ENCODE peak calls at places on chromosome 20, in ten cellular contexts. I is kidney epithelial cell, W is B cell, K is hepatocyte, E is right lobe of liver, M is progenitor cell of endocrine pancreas, O is fibroblast of pulmonary artery, Q is epithelial cell of proximal tubule, F is cardiac fibroblast, L is AG09319. B is an unnamed sample.

GRCh38 chr20:6384368-6384767 is 261.5 kb upstream of the FERMT1 start:
- DNase-seq in I (no peak), W (no peak), K (no peak), E (no peak), M (no peak), O (no peak), Q (no peak), F (no peak), L (no peak), B (no peak)

GRCh38 chr20:32560989-32561830 is 23.9 kb downstream of the NOL4L start:
- DNase-seq in I (no peak), W (no peak), K (peak), E (no peak), M (no peak), O (no peak), Q (no peak), F (no peak), L (no peak), B (no peak)

GRCh38 chr20:35146299-35146921 is 726 bp downstream of the EDEM2 start:
- DNase-seq in I (no peak), W (peak), K (peak), E (peak), M (peak), O (no peak), Q (no peak), F (no peak), L (no peak), B (no peak)

GRCh38 chr20:37714973-37715657 is 21.3 kb downstream of the CTNNBL1 start:
- DNase-seq in I (no peak), W (no peak), K (no peak), E (no peak), M (no peak), O (peak), Q (no peak), F (peak), L (no peak), B (no peak)

GRCh38 chr20:56781108-56781739 is 152.1 kb downstream of the TFAP2C start:
- DNase-seq in I (no peak), W (no peak), K (no peak), E (no peak), M (no peak), O (peak), Q (peak), F (peak), L (no peak), B (no peak)

GRCh38 chr20:39849664-39850063 is 839.4 kb downstream of the MAFB start:
- DNase-seq in I (no peak), W (no peak), K (peak), E (peak), M (no peak), O (peak), Q (peak), F (peak), L (peak), B (peak)

GRCh38 chr20:63277466-63278272 is 5.1 kb downstream of the ARFGAP1 start:
- DNase-seq in I (no peak), W (no peak), K (no peak), E (no peak), M (no peak), O (no peak), Q (no peak), F (no peak), L (no peak), B (no peak)

GRCh38 chr20:17608701-17609497 is 39.0 kb downstream of the DSTN start:
- DNase-seq in I (no peak), W (no peak), K (no peak), E (no peak), M (no peak), O (no peak), Q (no peak), F (no peak), L (no peak), B (no peak)

GRCh38 chr20:4944518-4944917 is 56.8 kb downstream of the SLC23A2 start:
- DNase-seq in I (no peak), W (no peak), K (no peak), E (no peak), M (no peak), O (peak), Q (no peak), F (peak), L (no peak), B (no peak)

GRCh38 chr20:50794846-50795634 is at the start of gene BCAS4:
- DNase-seq in I (peak), W (peak), K (peak), E (peak), M (peak), O (peak), Q (no peak), F (peak), L (peak), B (peak)

GRCh38 chr20:24891546-24892393 is 57.3 kb upstream of the CST7 start:
- DNase-seq in I (no peak), W (no peak), K (no peak), E (no peak), M (no peak), O (no peak), Q (no peak), F (no peak), L (no peak), B (no peak)

GRCh38 chr20:14919473-14920157 is 582.2 kb upstream of the FLRT3 start:
- DNase-seq in I (no peak), W (no peak), K (peak), E (no peak), M (peak), O (no peak), Q (no peak), F (no peak), L (peak), B (no peak)

GRCh38 chr20:21933526-21933925 is 228.1 kb downstream of the PAX1 start:
- DNase-seq in I (no peak), W (no peak), K (no peak), E (no peak), M (no peak), O (no peak), Q (no peak), F (no peak), L (no peak), B (no peak)

GRCh38 chr20:31560900-31561598 is 44.0 kb upstream of the ID1 start:
- DNase-seq in I (peak), W (no peak), K (peak), E (no peak), M (no peak), O (peak), Q (peak), F (peak), L (peak), B (no peak)

GRCh38 chr20:39619386-39619785 is 657.2 kb downstream of the DHX35 start:
- DNase-seq in I (no peak), W (no peak), K (no peak), E (no peak), M (no peak), O (no peak), Q (no peak), F (no peak), L (no peak), B (no peak)

GRCh38 chr20:5353624-5354496 is 37.1 kb upstream of the PROKR2 start:
- DNase-seq in I (peak), W (no peak), K (peak), E (no peak), M (no peak), O (peak), Q (peak), F (peak), L (no peak), B (no peak)

GRCh38 chr20:63868264-63868663 is 3.2 kb downstream of the TPD52L2 start:
- DNase-seq in I (no peak), W (no peak), K (no peak), E (no peak), M (no peak), O (no peak), Q (no peak), F (no peak), L (no peak), B (no peak)

GRCh38 chr20:5033566-5033965 is 32.3 kb upstream of the SLC23A2 start:
- DNase-seq in I (no peak), W (no peak), K (no peak), E (no peak), M (no peak), O (peak), Q (no peak), F (peak), L (peak), B (no peak)

GRCh38 chr20:10522328-10522727 is 87.2 kb downstream of the SLX4IP start:
- DNase-seq in I (no peak), W (no peak), K (no peak), E (no peak), M (no peak), O (no peak), Q (no peak), F (no peak), L (no peak), B (no peak)

GRCh38 chr20:9250511-9250910 is 181.6 kb downstream of the PLCB4 start:
- DNase-seq in I (no peak), W (no peak), K (no peak), E (no peak), M (no peak), O (no peak), Q (no peak), F (no peak), L (no peak), B (no peak)

GRCh38 chr20:1577906-1578305 is 20.4 kb upstream of the SIRPD start:
- DNase-seq in I (no peak), W (no peak), K (peak), E (no peak), M (no peak), O (no peak), Q (no peak), F (no peak), L (no peak), B (no peak)

GRCh38 chr20:43983359-43983758 is 68.7 kb downstream of the TOX2 start:
- DNase-seq in I (no peak), W (no peak), K (no peak), E (no peak), M (no peak), O (no peak), Q (no peak), F (no peak), L (no peak), B (no peak)
- TF ChIP-seq CTCF in I (peak), W (no peak), K (no peak), E (peak), M (peak), O (peak), Q (peak), F (peak), L (peak), B (peak)

GRCh38 chr20:48015943-48016723 is 230.9 kb upstream of the SULF2 start:
- DNase-seq in I (no peak), W (no peak), K (peak), E (no peak), M (no peak), O (peak), Q (no peak), F (peak), L (peak), B (no peak)
- TF ChIP-seq CTCF in I (no peak), W (no peak), K (no peak), E (no peak), M (no peak), O (no peak), Q (no peak), F (no peak), L (no peak), B (no peak)

DNA sequence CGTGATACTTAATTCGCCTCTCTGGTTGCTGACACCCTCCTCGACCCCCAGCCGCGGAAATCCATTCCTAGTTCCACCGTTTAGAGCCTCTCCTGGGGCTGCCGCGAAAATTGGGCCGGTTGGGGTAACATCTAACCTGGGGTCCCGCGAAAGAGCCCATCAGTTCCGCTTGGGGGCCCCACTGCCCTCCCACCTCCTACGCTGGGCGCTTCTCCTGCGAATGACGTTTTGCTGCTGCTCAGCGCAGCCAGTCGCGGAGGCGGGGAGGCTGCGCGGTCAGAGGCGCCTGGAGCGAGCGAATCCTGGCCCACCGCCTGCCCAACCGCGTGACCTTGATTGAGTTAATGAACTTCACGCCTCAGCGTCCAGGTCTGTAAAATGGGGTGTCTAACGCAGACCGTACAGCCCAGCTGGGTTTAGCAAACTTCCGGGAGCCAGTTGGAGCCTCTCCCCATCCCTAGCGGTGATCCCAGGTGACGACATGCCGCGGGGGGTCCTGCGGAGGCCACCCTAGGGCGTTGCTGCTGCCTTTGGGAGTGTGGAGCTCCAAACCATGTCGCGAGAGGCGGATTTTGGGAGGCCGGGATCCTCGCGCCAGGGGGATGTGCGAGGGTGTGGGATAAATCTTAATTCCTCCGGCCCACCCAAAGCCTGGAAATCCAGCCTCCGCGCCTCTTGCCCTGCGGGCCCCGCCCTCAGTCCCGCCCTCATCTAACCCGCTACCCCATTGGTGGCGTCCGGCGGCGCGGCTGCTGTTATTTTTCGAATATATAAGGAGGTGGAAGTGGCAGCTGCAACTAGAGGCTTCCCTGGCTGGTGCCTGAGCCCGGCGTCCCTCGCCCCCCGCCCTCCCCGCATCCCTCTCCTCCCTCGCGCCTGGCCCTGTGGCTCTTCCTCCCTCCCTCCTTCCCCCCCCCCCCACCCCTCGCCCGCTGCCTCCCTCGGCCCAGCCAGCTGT is at the start of gene CDC25B:
- DNase-seq in I (no peak), W (peak), K (peak), E (peak), M (peak), O (peak), Q (no peak), F (peak), L (peak), B (peak)
- TF ChIP-seq CTCF in I (peak), W (peak), K (peak), E (peak), M (peak), O (peak), Q (peak), F (peak), L (peak), B (peak)

GRCh38 chr20:62137092-62137384 is 6.2 kb downstream of the PSMA7 start:
- DNase-seq in I (no peak), W (no peak), K (no peak), E (no peak), M (no peak), O (no peak), Q (no peak), F (no peak), L (no peak), B (no peak)
- TF ChIP-seq CTCF in I (no peak), W (peak), K (no peak), E (no peak), M (no peak), O (no peak), Q (no peak), F (no peak), L (no peak), B (no peak)

DNA sequence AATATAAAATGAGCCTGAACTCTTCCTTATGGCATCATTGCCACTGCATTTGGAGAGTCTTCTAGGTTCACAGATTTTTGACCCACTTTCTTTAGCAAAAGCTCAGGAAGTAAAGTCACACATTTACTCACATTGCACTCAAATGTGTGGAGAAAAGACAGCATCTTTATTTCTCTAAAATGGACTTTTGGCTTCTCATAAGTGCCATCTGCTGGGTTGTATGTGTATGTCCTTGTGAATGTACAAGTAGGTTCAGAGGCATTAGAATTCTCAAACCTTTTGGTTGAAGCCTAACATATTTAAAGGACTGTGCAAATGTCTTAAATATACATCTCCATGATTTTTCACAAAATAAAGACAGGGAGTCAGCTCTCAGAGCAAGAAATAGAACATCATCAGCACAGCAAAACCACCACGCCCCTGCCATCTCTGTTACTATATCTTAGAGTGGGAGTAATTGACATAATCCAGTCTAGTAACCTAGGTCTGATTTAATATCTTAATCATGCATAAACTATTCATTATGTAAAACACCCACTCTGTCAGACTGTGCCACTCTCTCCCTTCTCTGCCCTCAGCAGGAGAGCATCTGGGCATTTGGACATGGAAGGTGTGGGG is 42.2 kb upstream of the SPTLC3 start:
- DNase-seq in I (peak), W (no peak), K (peak), E (no peak), M (no peak), O (peak), Q (peak), F (peak), L (peak), B (no peak)
- TF ChIP-seq CTCF in I (peak), W (no peak), K (peak), E (peak), M (peak), O (peak), Q (peak), F (peak), L (peak), B (peak)

B was measured in mesothelial cell of epicardium.